ENCODE peak calls at places on chromosomes 12 and 14, in six cellular contexts. L, Y, J, F, K and V are unnamed samples.

GRCh38 chr12:52900896-52901714 is 3.8 kb downstream of the KRT8 start:
- DNase-seq in L (no peak), F (no peak), K (no peak), J (no peak), Y (no peak), V (no peak)

GRCh38 chr12:130353081-130353480 is 15.4 kb downstream of the PIWIL1 start:
- DNase-seq in F (no peak), K (no peak), L (no peak), J (no peak), Y (no peak), V (no peak)

GRCh38 chr12:6084261-6084968 is 40.1 kb downstream of the VWF start:
- DNase-seq in F (peak; percentile 61), L (no peak), K (no peak), Y (peak; percentile 16), J (peak; percentile 79), V (no peak)

GRCh38 chr12:113072136-113072535 is 15.6 kb downstream of the DTX1 start:
- DNase-seq in K (no peak), L (no peak), J (no peak), Y (peak; percentile 17), F (no peak), V (no peak)

GRCh38 chr14:32202468-32202865 is 602 bp downstream of the RNU6-8 start:
- DNase-seq in F (peak; percentile 62), K (no peak), J (no peak), Y (peak; percentile 25), L (no peak), V (no peak)

GRCh38 chr14:28052251-28052650 is 714.3 kb upstream of the FOXG1 start:
- DNase-seq in F (no peak), J (no peak), L (no peak), K (no peak), Y (no peak), V (no peak)

GRCh38 chr12:57368349-57369095 is 62.3 kb downstream of the R3HDM2 start:
- DNase-seq in Y (no peak), L (no peak), F (no peak), K (no peak), J (no peak), V (no peak)

GRCh38 chr12:105090361-105090760 is 6.1 kb upstream of the ALDH1L2 start:
- DNase-seq in F (no peak), L (no peak), J (no peak), K (no peak), Y (no peak), V (no peak)

GRCh38 chr14:93059917-93060545 is 55.7 kb downstream of the ITPK1 start:
- DNase-seq in F (no peak), Y (no peak), J (no peak), K (no peak), L (no peak), V (peak; percentile 68)

GRCh38 chr12:29286081-29286800 is 94.7 kb downstream of the ERGIC2 start:
- DNase-seq in L (no peak), K (no peak), Y (no peak), J (peak; percentile 71), F (peak; percentile 45), V (no peak)

GRCh38 chr12:95218852-95219171 is 1.2 kb downstream of the VEZT start:
- DNase-seq in L (no peak), J (no peak), F (no peak), Y (peak; percentile 3), K (no peak), V (no peak)

GRCh38 chr14:101633276-101633675 is 72.0 kb downstream of the DIO3 start:
- DNase-seq in L (no peak), F (no peak), K (no peak), Y (no peak), J (no peak), V (no peak)

GRCh38 chr12:101235686-101236085 is 25.6 kb upstream of the SLC5A8 start:
- DNase-seq in K (no peak), Y (no peak), L (no peak), J (no peak), F (no peak), V (no peak)

GRCh38 chr12:105214141-105214540 is 21.8 kb downstream of the APPL2 start:
- DNase-seq in J (peak; percentile 40), K (no peak), L (no peak), F (peak; percentile 56), Y (no peak), V (no peak)

GRCh38 chr14:87097021-87097420 is 896.0 kb downstream of the GALC start:
- DNase-seq in F (peak; percentile 44), K (no peak), Y (peak; percentile 67), L (no peak), J (peak; percentile 67), V (no peak)

GRCh38 chr14:59619071-59619470 is 42.5 kb upstream of the CCDC175 start:
- DNase-seq in F (no peak), J (no peak), Y (no peak), L (no peak), K (no peak), V (no peak)

GRCh38 chr14:20327005-20327869 is 5.8 kb downstream of the CCNB1IP1 start:
- DNase-seq in F (peak; percentile 74), L (no peak), Y (peak; percentile 67), K (peak; percentile 32), J (peak; percentile 55), V (no peak)

GRCh38 chr12:57386187-57386720 is 44.6 kb downstream of the R3HDM2 start:
- DNase-seq in Y (no peak), K (no peak), J (no peak), L (no peak), F (no peak), V (no peak)

GRCh38 chr14:96065661-96066459 is 26.7 kb downstream of the C14orf132 start:
- DNase-seq in J (no peak), L (no peak), Y (no peak), K (no peak), F (no peak), V (no peak)

GRCh38 chr12:131994589-131994988 is 44.8 kb downstream of the EP400 start:
- DNase-seq in Y (no peak), F (no peak), L (no peak), K (no peak), J (no peak), V (no peak)

GRCh38 chr14:68682166-68683103 is 110.4 kb downstream of the ZFP36L1 start:
- DNase-seq in J (peak; percentile 97), K (no peak), L (peak; percentile 67), Y (peak; percentile 99), F (peak; percentile 88), V (no peak)